ENCODE peak calls at places on chromosomes 4 and X, in six cellular contexts. F, O, Y, D, G and V are unnamed samples.

GRCh38 chrX:129529685-129530281 is 6.5 kb upstream of the SMARCA1 start:
- DNase-seq in O (no peak), F (no peak), D (peak; percentile 73), Y (peak; percentile 65), G (no peak), V (no peak)

GRCh38 chr4:140400111-140400510 is 26.7 kb downstream of the SCOC start:
- DNase-seq in F (no peak), Y (no peak), G (no peak), O (no peak), D (no peak), V (no peak)

GRCh38 chrX:12360991-12361598 is 222.8 kb downstream of the FRMPD4 start:
- DNase-seq in G (no peak), O (no peak), Y (peak; percentile 14), D (no peak), F (no peak), V (no peak)

GRCh38 chr4:76997454-76997853 is 47.9 kb downstream of the SEPTIN11 start:
- DNase-seq in F (no peak), Y (no peak), G (no peak), O (no peak), D (no peak), V (no peak)

GRCh38 chr4:46931981-46932380 is 22.9 kb upstream of the COX7B2 start:
- DNase-seq in F (peak; percentile 16), O (no peak), D (peak; percentile 78), G (peak; percentile 14), Y (peak; percentile 58), V (no peak)

GRCh38 chr4:143396695-143397094 is 60.0 kb downstream of the GAB1 start:
- DNase-seq in O (no peak), D (no peak), Y (no peak), G (no peak), F (no peak), V (no peak)

GRCh38 chr4:88823058-88823919 is 125.7 kb upstream of the NAP1L5 start:
- DNase-seq in D (peak; percentile 99), Y (peak; percentile 99), G (no peak), O (peak; percentile 94), F (peak; percentile 94), V (peak; percentile 76)

GRCh38 chr4:72843466-72843865 is 226.1 kb downstream of the COX18 start:
- DNase-seq in O (no peak), Y (no peak), F (no peak), D (peak; percentile 23), G (no peak), V (no peak)

GRCh38 chr4:177401658-177402273 is 40.5 kb downstream of the AGA start:
- DNase-seq in G (no peak), F (no peak), D (no peak), Y (no peak), O (no peak), V (no peak)

GRCh38 chrX:121236040-121236439 is 188.6 kb downstream of the GLUD2 start:
- DNase-seq in O (no peak), Y (no peak), D (no peak), G (no peak), F (no peak), V (no peak)

GRCh38 chrX:50927127-50927526 is 16.6 kb downstream of the BMP15 start:
- DNase-seq in D (no peak), F (no peak), Y (no peak), G (no peak), O (no peak), V (no peak)

GRCh38 chrX:130163350-130163851 is 2.2 kb downstream of the AIFM1 start:
- DNase-seq in Y (no peak), G (no peak), F (no peak), O (no peak), D (no peak), V (no peak)

GRCh38 chr4:25552580-25553271 is 102.9 kb upstream of the SLC34A2 start:
- DNase-seq in O (no peak), Y (peak; percentile 11), D (no peak), G (peak; percentile 22), F (peak; percentile 77), V (no peak)

GRCh38 chr4:105369988-105370387 is 103.9 kb downstream of the PPA2 start:
- DNase-seq in Y (no peak), O (no peak), F (no peak), D (peak; percentile 37), G (no peak), V (no peak)

GRCh38 chr4:22268350-22269025 is 247.4 kb downstream of the ADGRA3 start:
- DNase-seq in Y (no peak), D (no peak), O (no peak), F (no peak), G (no peak), V (no peak)

GRCh38 chrX:110414679-110415439 is 56.2 kb downstream of the RTL9 start:
- DNase-seq in Y (no peak), O (no peak), G (no peak), F (no peak), D (peak; percentile 23), V (no peak)

GRCh38 chrX:139759637-139760036 is 51.7 kb upstream of the MCF2 start:
- DNase-seq in F (peak; percentile 14), D (peak; percentile 60), Y (peak; percentile 39), G (peak; percentile 1), O (no peak), V (no peak)

GRCh38 chrX:56728752-56729151 is 291 bp upstream of the NBDY start:
- DNase-seq in Y (peak; percentile 37), O (peak; percentile 29), G (peak; percentile 43), D (peak; percentile 34), F (peak; percentile 39), V (no peak)

GRCh38 chr4:107069049-107069448 is 32.9 kb upstream of the DKK2 start:
- DNase-seq in O (no peak), D (peak; percentile 79), G (no peak), F (no peak), Y (peak; percentile 47), V (no peak)

GRCh38 chr4:51901363-51901762 is 58.4 kb downstream of the DCUN1D4 start:
- DNase-seq in Y (no peak), D (no peak), G (no peak), O (no peak), F (no peak), V (no peak)

GRCh38 chr4:186204103-186204559 is 12.8 kb downstream of the CYP4V2 start:
- DNase-seq in F (peak; percentile 22), Y (peak; percentile 84), G (no peak), O (peak; percentile 50), D (peak; percentile 74), V (no peak)

GRCh38 chr4:120062663-120063195 is 3.9 kb downstream of the MAD2L1 start:
- DNase-seq in O (no peak), F (no peak), D (no peak), G (no peak), Y (peak; percentile 8), V (no peak)
- H3K4me3 ChIP-seq in O (no peak overlapping the region), F (no peak overlapping the region), D (no peak overlapping the region), G (peak overlapping the region; percentile 34), Y (no peak overlapping the region), V (no peak overlapping the region)

GRCh38 chr4:38320833-38321232 is 343.2 kb upstream of the KLF3 start:
- DNase-seq in G (no peak), D (no peak), Y (no peak), O (no peak), F (no peak), V (no peak)

GRCh38 chr4:38317238-38317637 is 346.8 kb upstream of the KLF3 start:
- DNase-seq in G (no peak), D (no peak), Y (no peak), F (no peak), O (no peak), V (no peak)

GRCh38 chr4:38319456-38320348 is 344.3 kb upstream of the KLF3 start:
- DNase-seq in O (peak; percentile 95), F (peak; percentile 94), Y (peak; percentile 98), D (peak; percentile 96), G (peak; percentile 70), V (no peak)

GRCh38 chr4:38320349-38320707 is 343.7 kb upstream of the KLF3 start:
- DNase-seq in G (no peak), Y (no peak), F (peak; percentile 67), D (no peak), O (no peak), V (no peak)

DNA sequence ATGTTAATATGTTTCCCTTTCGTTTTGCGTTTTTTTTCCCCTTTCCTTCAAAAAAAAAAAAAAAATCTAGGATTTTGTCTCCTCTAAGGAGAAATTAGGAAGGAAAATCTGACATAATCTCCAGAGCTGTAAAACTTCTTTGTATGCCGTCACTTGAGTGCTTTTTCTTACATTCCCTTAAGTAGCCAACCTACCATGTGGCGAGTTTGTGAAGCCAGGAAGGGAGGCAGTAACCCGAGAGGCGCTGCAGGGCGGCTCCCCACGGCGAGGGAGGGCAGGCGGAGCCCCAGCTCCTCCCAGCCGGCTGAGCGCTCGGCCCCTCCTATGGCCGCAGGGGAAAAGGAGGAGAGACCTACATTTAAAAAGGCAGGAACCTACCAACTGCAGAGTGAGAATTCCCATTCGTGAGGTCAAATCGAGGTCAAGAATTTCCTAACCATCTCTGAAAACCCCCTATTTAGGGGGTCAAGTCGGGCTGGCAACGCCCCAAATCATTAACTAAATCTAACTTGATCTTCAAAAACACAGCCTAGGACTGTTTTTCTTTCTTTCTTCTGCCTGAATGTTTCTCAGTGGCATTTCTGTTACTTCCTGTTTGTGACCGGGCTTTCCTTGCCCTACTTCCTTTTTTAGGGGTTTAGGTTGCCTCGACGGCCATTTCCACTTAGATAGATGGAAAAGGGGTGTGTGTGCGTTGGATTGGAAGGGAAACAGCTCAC is 345.1 kb upstream of the KLF3 start:
- DNase-seq in D (peak; percentile 99), O (peak; percentile 91), F (peak; percentile 91), G (peak; percentile 43), Y (peak; percentile 99), V (peak; percentile 76)
- H3K4me3 ChIP-seq in D (peak overlapping the region; percentile 32), O (peak overlapping the region; percentile 21), F (no peak overlapping the region), G (peak overlapping the region; percentile 32), Y (no peak overlapping the region), V (no peak overlapping the region)

GRCh38 chr4:578451-579443 is 2.7 kb upstream of the TMEM271 start:
- DNase-seq in O (no peak), F (no peak), D (no peak), Y (no peak), G (no peak), V (no peak)

GRCh38 chr4:577499-578450 is 1.7 kb upstream of the TMEM271 start:
- DNase-seq in G (no peak), D (peak; percentile 17), F (peak; percentile 9), Y (peak; percentile 42), O (no peak), V (peak; percentile 5)

GRCh38 chr4:575281-576141 is 584 bp downstream of the TMEM271 start:
- DNase-seq in D (peak; percentile 80), F (peak; percentile 44), G (no peak), O (no peak), Y (peak; percentile 85), V (peak; percentile 23)

GRCh38 chr4:576245-576821 is at the start of gene TMEM271:
- DNase-seq in Y (no peak), G (no peak), O (no peak), F (no peak), D (no peak), V (no peak)

DNA sequence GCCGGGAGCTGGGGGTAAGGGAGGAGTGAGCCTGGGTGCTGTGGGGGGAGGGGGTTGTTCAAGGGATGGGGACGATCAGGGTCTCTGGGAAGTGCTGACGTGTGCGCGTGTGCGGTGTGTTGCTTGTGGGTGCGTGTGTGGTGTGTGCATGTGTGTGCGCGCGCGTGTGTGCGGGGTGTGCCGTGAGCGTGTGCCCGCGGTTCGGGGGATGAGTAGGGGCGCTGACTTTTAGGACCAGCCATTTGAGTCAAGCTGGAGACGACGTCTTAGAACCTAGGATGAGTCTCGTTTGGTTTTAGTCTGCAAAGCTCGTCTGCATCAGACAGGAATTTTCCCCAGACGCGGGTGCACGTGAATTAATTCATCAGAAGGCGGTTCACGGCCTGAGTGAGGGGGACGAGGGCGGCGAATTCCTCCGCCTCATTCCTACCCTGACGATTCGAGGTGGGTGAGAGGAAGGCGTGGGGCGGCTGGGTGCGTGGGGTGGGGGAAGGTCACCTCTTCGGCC is 950 bp upstream of the TMEM271 start:
- DNase-seq in Y (no peak), O (no peak), G (no peak), F (no peak), D (no peak), V (no peak)
- H3K4me3 ChIP-seq in Y (no peak overlapping the region), O (no peak overlapping the region), G (no peak overlapping the region), F (no peak overlapping the region), D (no peak overlapping the region), V (no peak overlapping the region)

GRCh38 chr4:137125011-137125410 is 407.3 kb downstream of the PCDH18 start:
- DNase-seq in G (no peak), D (peak; percentile 10), Y (peak; percentile 37), O (no peak), F (peak; percentile 10), V (no peak)
- H3K4me3 ChIP-seq in G (no peak overlapping the region), D (peak overlapping the region; percentile 34), Y (no peak overlapping the region), O (peak overlapping the region; percentile 12), F (no peak overlapping the region), V (no peak overlapping the region)